ENCODE peak calls at places on chromosomes 4 and X, in eight cellular contexts. K, R, M, S, B, O, N and T are unnamed samples.

GRCh38 chrX:135384161-135384836 is 37.4 kb upstream of the SMIM10L2A start:
- DNase-seq in K (no peak), R (no peak), M (no peak), S (no peak), B (no peak), O (no peak), N (no peak), T (no peak)

GRCh38 chr4:24594887-24595286 is 10.5 kb upstream of the DHX15 start:
- DNase-seq in K (no peak), R (no peak), M (peak; percentile 74), S (no peak), B (no peak), O (no peak), N (no peak), T (no peak)

GRCh38 chr4:82525287-82525898 is 36.4 kb downstream of the TMEM150C start:
- DNase-seq in K (no peak), R (no peak), M (no peak), S (no peak), B (no peak), O (no peak), N (no peak), T (no peak)

GRCh38 chr4:151031831-151032605 is 16.9 kb upstream of the LRBA start:
- DNase-seq in K (no peak), R (no peak), M (peak; percentile 71), S (no peak), B (no peak), O (no peak), N (no peak), T (no peak)

GRCh38 chr4:142778430-142778829 is 67.7 kb downstream of the INPP4B start:
- DNase-seq in K (no peak), R (no peak), M (peak; percentile 74), S (no peak), B (no peak), O (no peak), N (no peak), T (no peak)

GRCh38 chr4:83875437-83875836 is 339.5 kb downstream of the GPAT3 start:
- DNase-seq in K (no peak), R (no peak), M (peak; percentile 54), S (no peak), B (no peak), O (no peak), N (no peak), T (no peak)

GRCh38 chr4:138398297-138398696 is 156.1 kb upstream of the SLC7A11 start:
- DNase-seq in K (no peak), R (no peak), M (no peak), S (no peak), B (peak; percentile 41), O (no peak), N (no peak), T (peak; percentile 16)

GRCh38 chr4:30429813-30430466 is 290.2 kb upstream of the PCDH7 start:
- DNase-seq in K (no peak), R (no peak), M (peak; percentile 87), S (no peak), B (no peak), O (no peak), N (no peak), T (no peak)

GRCh38 chr4:77601614-77602187 is 3.9 kb upstream of the CXCL13 start:
- DNase-seq in K (no peak), R (no peak), M (no peak), S (no peak), B (no peak), O (no peak), N (no peak), T (no peak)

GRCh38 chr4:40749717-40750460 is at the start of gene NSUN7:
- DNase-seq in K (peak; percentile 80), R (peak; percentile 93), M (no peak), S (no peak), B (peak; percentile 96), O (peak; percentile 83), N (peak; percentile 88), T (peak; percentile 66)

GRCh38 chr4:187814737-187815465 is 180.7 kb upstream of the ZFP42 start:
- DNase-seq in K (no peak), R (no peak), M (peak; percentile 23), S (no peak), B (no peak), O (peak; percentile 49), N (no peak), T (no peak)

GRCh38 chr4:16092682-16093319 is 9.0 kb upstream of the PROM1 start:
- DNase-seq in K (no peak), R (no peak), M (no peak), S (peak; percentile 74), B (peak; percentile 52), O (no peak), N (no peak), T (no peak)

GRCh38 chr4:158099686-158100085 is 73.1 kb downstream of the GASK1B start:
- DNase-seq in K (no peak), R (no peak), M (no peak), S (no peak), B (no peak), O (no peak), N (no peak), T (no peak)

GRCh38 chr4:91924625-91925024 is 379.1 kb upstream of the GRID2 start:
- DNase-seq in K (no peak), R (no peak), M (no peak), S (no peak), B (no peak), O (no peak), N (peak; percentile 64), T (no peak)

GRCh38 chr4:137705171-137705783 is 173.0 kb upstream of the PCDH18 start:
- DNase-seq in K (no peak), R (no peak), M (peak; percentile 97), S (no peak), B (no peak), O (no peak), N (no peak), T (no peak)

GRCh38 chr4:2103843-2104547 is 44.9 kb downstream of the NAT8L start:
- DNase-seq in K (no peak), R (no peak), M (no peak), S (no peak), B (no peak), O (no peak), N (no peak), T (no peak)

GRCh38 chr4:2102045-2102883 is 43.1 kb downstream of the NAT8L start:
- DNase-seq in K (no peak), R (no peak), M (no peak), S (peak; percentile 68), B (no peak), O (no peak), N (no peak), T (no peak)

GRCh38 chr4:2103127-2103842 is 44.2 kb downstream of the NAT8L start:
- DNase-seq in K (no peak), R (no peak), M (no peak), S (no peak), B (no peak), O (no peak), N (no peak), T (no peak)

GRCh38 chr4:2104556-2105345 is 45.6 kb downstream of the NAT8L start:
- DNase-seq in K (no peak), R (no peak), M (no peak), S (peak; percentile 45), B (no peak), O (no peak), N (no peak), T (no peak)

GRCh38 chr4:2105559-2105958 is 46.4 kb downstream of the NAT8L start:
- DNase-seq in K (no peak), R (no peak), M (peak; percentile 66), S (no peak), B (no peak), O (no peak), N (no peak), T (no peak)
- H3K9me3 ChIP-seq in K (no peaks in the 10 kb centered on the region), R (no peaks in the 10 kb centered on the region), M (peaks cover 6% of the 10 kb centered on the region), S (peaks cover 29% of the 10 kb centered on the region), B (no peaks in the 10 kb centered on the region), O (no peaks in the 10 kb centered on the region), N (peaks cover 51% of the 10 kb centered on the region), T (peaks cover 30% of the 10 kb centered on the region)

DNA sequence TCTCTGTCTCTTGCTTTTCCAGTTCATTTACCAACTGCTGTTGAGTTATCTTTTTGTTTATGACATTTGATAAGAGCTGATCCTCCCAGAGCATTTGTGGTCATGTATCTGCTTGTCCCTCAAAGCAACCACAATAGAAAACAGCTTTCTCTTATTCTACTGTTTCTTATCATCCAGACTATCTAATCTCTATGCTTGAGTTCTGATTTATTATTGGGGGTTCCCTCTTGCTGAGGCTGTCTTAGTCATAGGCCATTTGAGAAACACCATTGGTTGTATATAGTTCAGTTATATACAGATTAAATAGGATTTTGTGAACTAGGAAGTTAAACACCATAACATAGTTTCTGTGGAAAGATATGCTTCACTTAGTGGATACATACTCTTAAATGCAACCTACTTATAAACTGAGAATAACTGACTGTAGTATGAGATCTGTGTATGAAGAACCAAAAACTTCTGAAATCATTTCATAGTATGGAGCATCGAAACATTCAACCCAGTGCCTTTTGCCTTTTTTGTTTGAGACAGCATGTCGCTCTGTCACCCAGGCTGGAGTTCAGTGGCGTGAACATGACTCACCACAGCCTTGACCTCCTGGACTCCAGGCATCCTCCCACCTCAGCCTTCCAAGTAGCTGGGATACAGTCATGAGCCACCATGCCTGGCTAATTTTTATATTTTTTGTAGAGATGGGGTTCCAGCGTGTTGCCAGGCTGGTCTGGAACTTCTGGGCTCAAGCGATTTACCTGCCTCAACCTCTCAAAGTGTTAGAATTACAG is 75.8 kb downstream of the STIM2 start:
- DNase-seq in K (no peak), R (no peak), M (peak; percentile 23), S (no peak), B (no peak), O (no peak), N (peak; percentile 42), T (no peak)
- H3K9me3 ChIP-seq in K (no peaks in the 10 kb centered on the region), R (no peaks in the 10 kb centered on the region), M (no peaks in the 10 kb centered on the region), S (no peaks in the 10 kb centered on the region), B (no peaks in the 10 kb centered on the region), O (no peaks in the 10 kb centered on the region), N (no peaks in the 10 kb centered on the region), T (no peaks in the 10 kb centered on the region)

GRCh38 chr4:57854748-57855147 is 744.6 kb upstream of the IGFBP7 start:
- DNase-seq in K (no peak), R (no peak), M (no peak), S (no peak), B (no peak), O (no peak), N (no peak), T (no peak)

DNA sequence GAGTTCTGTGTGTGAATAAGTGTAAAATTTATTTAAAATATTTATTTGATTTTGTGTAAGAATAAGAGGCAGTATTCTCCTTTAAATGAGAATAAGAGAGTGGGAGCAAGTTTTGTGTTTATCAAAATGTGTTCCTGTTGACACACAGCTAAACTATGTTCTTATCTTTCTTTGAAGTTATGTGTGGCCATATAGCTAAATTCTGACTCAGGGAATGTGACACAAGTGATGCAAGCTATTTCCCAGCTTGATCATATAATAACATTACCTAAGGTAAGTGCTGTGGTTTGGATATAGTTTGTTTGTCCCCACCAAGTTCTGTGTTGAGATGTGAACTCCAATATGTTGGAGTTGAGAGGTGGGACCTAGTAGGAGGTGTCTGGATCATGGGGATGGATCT is 740.0 kb upstream of the IGFBP7 start:
- DNase-seq in K (no peak), R (no peak), M (no peak), S (no peak), B (no peak), O (no peak), N (no peak), T (no peak)
- H3K9me3 ChIP-seq in K (no peaks in the 10 kb centered on the region), R (no peaks in the 10 kb centered on the region), M (no peaks in the 10 kb centered on the region), S (no peaks in the 10 kb centered on the region), B (no peaks in the 10 kb centered on the region), O (no peaks in the 10 kb centered on the region), N (no peaks in the 10 kb centered on the region), T (no peaks in the 10 kb centered on the region)

DNA sequence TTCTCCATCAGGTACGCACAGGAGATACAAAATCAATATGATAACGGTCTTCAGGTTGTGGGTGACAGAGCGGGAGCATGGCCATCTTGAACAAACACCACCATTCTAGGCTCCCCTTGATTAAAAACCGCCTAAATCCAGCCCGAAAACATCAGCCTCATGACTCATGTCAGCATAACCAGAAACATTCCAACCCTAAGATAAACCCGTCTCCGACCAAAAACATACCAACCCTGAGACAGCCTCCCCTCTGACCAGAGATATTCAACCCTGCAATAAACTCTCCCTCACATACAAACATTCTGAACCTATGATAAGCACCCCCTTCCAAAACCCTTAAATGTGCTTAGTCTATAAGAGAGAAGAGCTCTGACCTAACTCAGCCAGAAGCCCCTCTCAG is 157.9 kb downstream of the DHRSX start:
- DNase-seq in K (no peak), R (no peak), M (peak; percentile 86), S (no peak), B (no peak), O (no peak), N (no peak), T (no peak)
- H3K9me3 ChIP-seq in K (no peaks in the 10 kb centered on the region), R (no peaks in the 10 kb centered on the region), M (no peaks in the 10 kb centered on the region), S (no peaks in the 10 kb centered on the region), B (no peaks in the 10 kb centered on the region), O (no peaks in the 10 kb centered on the region), N (peaks cover 23% of the 10 kb centered on the region), T (peaks cover 34% of the 10 kb centered on the region)